ENCODE peak calls at places on chromosomes 11 and 22, in four cellular contexts. S, Y, I and C are unnamed samples.

GRCh38 chr11:46361283-46362145 is 14.3 kb downstream of the DGKZ start:
- DNase-seq in S (peak; percentile 49), Y (no peak), I (no peak), C (peak; percentile 44)

GRCh38 chr22:48955351-48956311 is 872.0 kb downstream of the BRD1 start:
- DNase-seq in S (no peak), Y (no peak), I (no peak), C (no peak)

GRCh38 chr22:17403906-17404305 is 34.6 kb downstream of the CECR2 start:
- DNase-seq in S (no peak), Y (no peak), I (no peak), C (no peak)

GRCh38 chr11:22076215-22076930 is 116.5 kb upstream of the ANO5 start:
- DNase-seq in S (no peak), Y (no peak), I (no peak), C (no peak)

GRCh38 chr11:75174781-75175370 is 24.0 kb downstream of the SLCO2B1 start:
- DNase-seq in S (no peak), Y (no peak), I (no peak), C (no peak)

GRCh38 chr11:28649922-28650321 is 541.7 kb downstream of the METTL15 start:
- DNase-seq in S (no peak), Y (no peak), I (no peak), C (no peak)

GRCh38 chr22:24338701-24339451 is 68.2 kb downstream of the SPECC1L start:
- DNase-seq in S (no peak), Y (no peak), I (no peak), C (no peak)

GRCh38 chr11:103714246-103714645 is 322.2 kb upstream of the DDI1 start:
- DNase-seq in S (no peak), Y (no peak), I (no peak), C (no peak)

GRCh38 chr22:24146190-24146616 is 35.1 kb upstream of the SUSD2 start:
- DNase-seq in S (peak; percentile 41), Y (peak; percentile 80), I (no peak), C (no peak)

GRCh38 chr11:130765951-130766649 is 150.2 kb downstream of the SNX19 start:
- DNase-seq in S (no peak), Y (no peak), I (no peak), C (peak; percentile 86)

GRCh38 chr11:26297179-26297970 is 34.6 kb upstream of the ANO3 start:
- DNase-seq in S (peak; percentile 12), Y (peak; percentile 58), I (no peak), C (no peak)

GRCh38 chr11:120674537-120674936 is 163.0 kb downstream of the GRIK4 start:
- DNase-seq in S (no peak), Y (peak; percentile 94), I (no peak), C (no peak)

GRCh38 chr11:119306373-119306890 is 10.5 kb downstream of the MCAM start:
- DNase-seq in S (no peak), Y (no peak), I (no peak), C (no peak)

DNA sequence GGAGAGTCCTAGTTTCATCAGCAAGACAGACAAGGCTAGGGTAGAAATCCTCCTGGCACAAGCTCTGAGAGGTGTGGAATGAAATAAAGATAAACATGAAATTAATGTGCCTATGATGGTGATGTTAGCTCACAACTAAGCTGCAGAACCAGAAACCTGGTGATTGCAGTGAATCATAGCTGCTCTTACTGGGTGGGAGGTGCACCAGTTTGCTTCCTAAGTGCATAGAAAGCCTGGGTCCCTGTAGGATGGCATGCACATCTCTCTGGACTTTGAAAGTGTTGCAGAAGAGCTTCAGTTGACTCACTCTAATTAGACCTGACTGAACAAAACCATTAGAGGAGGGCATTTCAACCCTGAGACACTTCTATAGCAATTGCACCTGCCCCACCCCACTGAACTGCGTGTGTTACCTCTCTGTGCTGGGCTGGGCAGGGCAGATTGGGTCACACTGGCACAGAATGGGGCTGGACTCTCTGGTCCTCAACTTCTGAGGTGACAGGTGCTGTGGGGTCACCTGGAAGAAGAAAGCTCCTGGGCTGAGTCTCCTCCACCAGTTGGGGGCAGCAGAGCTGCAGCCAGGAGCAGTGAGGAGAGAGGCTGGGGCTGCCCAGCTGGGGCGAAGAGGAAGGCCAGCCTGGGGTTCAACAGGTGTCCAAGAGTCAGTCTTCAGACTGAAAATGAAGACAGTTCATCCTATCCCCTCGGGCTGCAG is 57.9 kb downstream of the GGTLC2 start:
- DNase-seq in S (no peak), Y (no peak), I (no peak), C (no peak)
- TF ChIP-seq HDAC6 in S (no peak), Y (no peak), I (no peak), C (no peak)

DNA sequence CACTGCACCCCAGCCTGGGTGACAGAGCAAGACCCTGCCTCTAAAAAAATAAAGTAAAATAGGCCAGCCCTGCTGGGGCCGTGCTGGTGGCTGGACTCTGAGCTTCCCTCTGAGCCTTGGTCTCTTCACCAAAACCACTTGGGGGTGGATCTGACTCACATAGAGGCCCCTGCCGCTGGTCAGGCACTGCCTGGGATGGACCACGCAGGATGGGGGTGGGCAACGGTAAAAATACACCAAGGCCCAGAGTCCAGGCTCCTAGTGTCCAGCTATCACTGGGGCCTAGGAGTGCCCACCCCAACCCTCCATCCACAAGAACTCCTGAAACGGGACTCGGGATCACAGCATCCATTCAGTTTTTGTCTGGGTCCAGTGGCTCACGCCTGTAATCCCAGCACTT is 12.3 kb upstream of the UPK3A start:
- DNase-seq in S (no peak), Y (peak; percentile 70), I (no peak), C (no peak)
- TF ChIP-seq YY1 in S (no peak), Y (no peak), I (no peak), C (no peak)

GRCh38 chr11:69213315-69213714 is 57.6 kb downstream of the SMIM38 start:
- DNase-seq in S (no peak), Y (no peak), I (no peak), C (peak; percentile 35)
- TF ChIP-seq HDAC6 in S (no peak), Y (no peak), I (no peak), C (no peak)

GRCh38 chr22:21807545-21807944 is 59.9 kb downstream of the MAPK1 start:
- DNase-seq in S (no peak), Y (no peak), I (no peak), C (no peak)
- TF ChIP-seq YY1 in S (no peak), Y (no peak), I (no peak), C (no peak)

GRCh38 chr11:74035264-74035663 is 26.4 kb upstream of the UCP3 start:
- DNase-seq in S (no peak), Y (no peak), I (no peak), C (no peak)

GRCh38 chr11:74033046-74033445 is 24.2 kb upstream of the UCP3 start:
- DNase-seq in S (no peak), Y (no peak), I (no peak), C (no peak)

GRCh38 chr11:74025467-74026166 is 16.7 kb upstream of the UCP3 start:
- DNase-seq in S (no peak), Y (no peak), I (no peak), C (no peak)

GRCh38 chr11:74031310-74031676 is 22.4 kb upstream of the UCP3 start:
- DNase-seq in S (no peak), Y (no peak), I (no peak), C (no peak)

DNA sequence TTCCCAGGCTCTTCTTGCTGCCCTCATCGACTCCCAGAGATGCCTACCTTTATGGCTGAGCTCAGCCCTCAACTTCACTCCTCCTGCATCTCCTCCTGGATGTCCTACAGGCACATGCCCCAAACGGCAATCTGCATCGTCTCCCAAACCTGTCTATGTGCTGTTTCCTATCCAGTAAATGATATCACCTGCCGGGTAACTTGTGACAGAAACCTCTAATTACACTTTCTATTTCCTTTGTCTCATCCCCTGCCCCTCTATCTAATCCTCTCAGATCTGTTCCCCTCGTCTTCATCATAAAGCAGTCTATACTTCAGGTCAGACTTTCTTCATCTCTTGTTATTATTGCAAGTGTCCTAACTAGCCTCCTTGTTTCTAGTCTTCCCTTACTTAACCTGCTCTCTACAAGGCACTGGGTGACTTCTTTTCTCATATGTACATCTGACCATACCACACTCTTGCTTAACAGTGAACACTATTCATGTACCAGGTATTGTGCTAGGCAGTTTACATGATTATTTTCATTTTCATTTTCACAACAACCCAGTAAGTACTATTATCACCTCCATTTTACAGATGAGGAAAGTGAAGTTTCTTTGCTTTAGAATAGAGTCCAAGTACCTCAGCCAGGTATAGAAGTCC is 21.9 kb upstream of the UCP3 start:
- DNase-seq in S (no peak), Y (no peak), I (no peak), C (no peak)
- TF ChIP-seq HDAC6 in S (no peak), Y (no peak), I (no peak), C (no peak)

GRCh38 chr11:110613526-110613925 is 98.7 kb downstream of the ARHGAP20 start:
- DNase-seq in S (no peak), Y (no peak), I (no peak), C (no peak)
- TF ChIP-seq YY1 in S (no peak), Y (no peak), I (no peak), C (no peak)

GRCh38 chr11:78961938-78962701 is 387.5 kb upstream of the NARS2 start:
- DNase-seq in S (peak; percentile 43), Y (no peak), I (no peak), C (no peak)
- TF ChIP-seq HDAC6 in S (no peak), Y (no peak), I (no peak), C (no peak)

GRCh38 chr11:117220999-117221774 is 10.7 kb downstream of the PCSK7 start:
- DNase-seq in S (no peak), Y (no peak), I (no peak), C (no peak)
- TF ChIP-seq YY1 in S (no peak), Y (no peak), I (no peak), C (no peak)